ENCODE peak calls at places on chromosomes 2 and 18, in four cellular contexts. O, Y, G and M are unnamed samples.

GRCh38 chr18:76564117-76564516 is 69.1 kb upstream of the ZNF516 start:
- DNase-seq in O (no peak), Y (no peak), G (no peak), M (peak; percentile 62)

GRCh38 chr2:113180131-113180946 is 6.6 kb downstream of the PSD4 start:
- DNase-seq in O (peak; percentile 33), Y (no peak), G (no peak), M (no peak)

GRCh38 chr2:113878743-113879142 is 11.1 kb upstream of the ACTR3 start:
- DNase-seq in O (no peak), Y (no peak), G (no peak), M (no peak)

GRCh38 chr2:230134496-230135073 is 65.9 kb upstream of the SLC16A14 start:
- DNase-seq in O (no peak), Y (no peak), G (no peak), M (no peak)

GRCh38 chr18:58212274-58212673 is 168.2 kb downstream of the NEDD4L start:
- DNase-seq in O (no peak), Y (no peak), G (no peak), M (no peak)

GRCh38 chr2:26491563-26492167 is 13.7 kb upstream of the OTOF start:
- DNase-seq in O (no peak), Y (no peak), G (no peak), M (no peak)

GRCh38 chr18:48840491-48840877 is 110.3 kb downstream of the SMAD7 start:
- DNase-seq in O (no peak), Y (peak; percentile 75), G (no peak), M (no peak)

GRCh38 chr2:203820969-203821368 is 46.6 kb upstream of the CTLA4 start:
- DNase-seq in O (no peak), Y (no peak), G (no peak), M (no peak)

GRCh38 chr18:8982416-8983183 is 119.9 kb upstream of the NDUFV2 start:
- DNase-seq in O (no peak), Y (peak; percentile 16), G (peak; percentile 64), M (peak; percentile 63)

GRCh38 chr2:23135481-23136100 is 249.4 kb upstream of the KLHL29 start:
- DNase-seq in O (no peak), Y (no peak), G (no peak), M (no peak)

GRCh38 chr2:60861736-60862135 is 19.6 kb upstream of the REL start:
- DNase-seq in O (no peak), Y (no peak), G (no peak), M (no peak)